ENCODE peak calls at places on chromosome 3, in six cellular contexts. F is psoas muscle, U is GM06990, C is IMR-90, T is heart right ventricle, Q is AG04450. D is an unnamed sample.

GRCh38 chr3:171172070-171172469 is 145.6 kb upstream of the SLC2A2 start:
- DNase-seq in F (no peak), Q (no peak), T (no peak), U (no peak), C (no peak), D (no peak)

GRCh38 chr3:168051579-168052183 is 44.0 kb downstream of the GOLIM4 start:
- DNase-seq in Q (no peak), T (no peak), C (peak), F (no peak), U (peak), D (peak)

GRCh38 chr3:16362781-16363180 is 97.8 kb downstream of the OXNAD1 start:
- DNase-seq in C (peak), U (no peak), T (no peak), Q (no peak), F (no peak), D (no peak)

GRCh38 chr3:114525278-114525677 is 231.4 kb downstream of the TIGIT start:
- DNase-seq in Q (no peak), F (no peak), T (no peak), C (peak), U (no peak), D (no peak)

GRCh38 chr3:113697192-113698090 is 999 bp upstream of the USF3 start:
- DNase-seq in F (no peak), Q (no peak), C (peak), T (no peak), U (peak), D (no peak)

GRCh38 chr3:151107701-151108100 is 22.2 kb downstream of the MED12L start:
- DNase-seq in F (no peak), C (no peak), U (no peak), T (no peak), Q (no peak), D (no peak)

GRCh38 chr3:158918008-158918407 is 116.2 kb downstream of the MFSD1 start:
- DNase-seq in U (no peak), T (no peak), Q (no peak), C (peak), F (no peak), D (peak)

GRCh38 chr3:172226831-172227230 is 187.5 kb downstream of the FNDC3B start:
- DNase-seq in C (no peak), U (no peak), T (no peak), F (no peak), Q (no peak), D (no peak)

GRCh38 chr3:62577153-62577552 is 203.8 kb upstream of the FEZF2 start:
- DNase-seq in F (no peak), T (no peak), Q (no peak), U (no peak), C (no peak), D (no peak)

GRCh38 chr3:175270199-175270837 is 411.2 kb downstream of the NAALADL2 start:
- DNase-seq in Q (no peak), F (no peak), C (peak), U (no peak), T (no peak), D (no peak)

GRCh38 chr3:35393916-35394315 is 245.4 kb upstream of the ARPP21 start:
- DNase-seq in Q (no peak), U (no peak), C (no peak), F (no peak), T (no peak), D (peak)

GRCh38 chr3:67647390-67647878 is 7.0 kb downstream of the SUCLG2 start:
- DNase-seq in T (no peak), C (peak), Q (peak), F (peak), U (no peak), D (peak)

GRCh38 chr3:49638445-49638844 is 35.7 kb upstream of the APEH start:
- DNase-seq in T (no peak), U (no peak), F (no peak), C (peak), Q (no peak), D (no peak)

GRCh38 chr3:117285721-117286120 is 576.1 kb downstream of the TUSC7 start:
- DNase-seq in Q (no peak), U (no peak), T (no peak), F (no peak), C (no peak), D (no peak)

GRCh38 chr3:50246517-50246954 is 10.5 kb downstream of the GNAI2 start:
- DNase-seq in U (no peak), C (peak), Q (no peak), F (peak), T (peak), D (peak)

GRCh38 chr3:112685435-112685834 is 44.5 kb upstream of the CCDC80 start:
- DNase-seq in Q (peak), T (no peak), F (no peak), U (no peak), C (peak), D (peak)

GRCh38 chr3:112304611-112305010 is 10.6 kb upstream of the SLC9C1 start:
- DNase-seq in C (peak), U (no peak), T (no peak), Q (no peak), F (no peak), D (no peak)

GRCh38 chr3:115930168-115930567 is 306.9 kb downstream of the GAP43 start:
- DNase-seq in U (no peak), F (no peak), C (no peak), T (no peak), Q (no peak), D (no peak)

GRCh38 chr3:52433328-52434060 is 11.4 kb downstream of the SEMA3G start:
- DNase-seq in C (no peak), T (no peak), Q (no peak), U (no peak), F (no peak), D (no peak)

GRCh38 chr3:124269619-124270018 is 277.7 kb upstream of the ROPN1 start:
- DNase-seq in F (no peak), U (no peak), Q (no peak), T (no peak), C (no peak), D (no peak)

GRCh38 chr3:46861293-46861995 is 1.8 kb downstream of the MYL3 start:
- DNase-seq in F (peak), Q (no peak), U (no peak), T (peak), C (no peak), D (no peak)

GRCh38 chr3:168213920-168214319 is 118.2 kb upstream of the GOLIM4 start:
- DNase-seq in C (no peak), F (no peak), U (peak), T (no peak), Q (no peak), D (no peak)

GRCh38 chr3:156751461-156752025 is 74.6 kb upstream of the LEKR1 start:
- DNase-seq in F (peak), T (peak), U (no peak), C (peak), Q (peak), D (peak)

GRCh38 chr3:124297062-124297980 is 305.4 kb upstream of the ROPN1 start:
- DNase-seq in F (no peak), T (no peak), C (no peak), U (no peak), Q (no peak), D (no peak)

GRCh38 chr3:123641084-123641462 is 56.2 kb upstream of the HACD2 start:
- DNase-seq in T (no peak), F (no peak), C (no peak), U (no peak), Q (no peak), D (no peak)

GRCh38 chr3:53531749-53532148 is 37.3 kb downstream of the CACNA1D start:
- DNase-seq in Q (no peak), T (no peak), C (no peak), U (no peak), F (no peak), D (no peak)

GRCh38 chr3:56684029-56684428 is 964 bp upstream of the TASOR start:
- DNase-seq in U (no peak), F (no peak), C (no peak), Q (no peak), T (no peak), D (no peak)

GRCh38 chr3:194328080-194328571 is 23.0 kb downstream of the CPN2 start:
- DNase-seq in U (peak), F (no peak), T (no peak), Q (no peak), C (peak), D (peak)

GRCh38 chr3:178334239-178334638 is 202.0 kb upstream of the KCNMB2 start:
- DNase-seq in T (no peak), U (no peak), C (no peak), F (no peak), Q (no peak), D (no peak)

GRCh38 chr3:118818386-118818785 is 216.3 kb downstream of the IGSF11 start:
- DNase-seq in C (peak), U (no peak), F (no peak), T (no peak), Q (peak), D (peak)

GRCh38 chr3:178381971-178382370 is 154.3 kb upstream of the KCNMB2 start:
- DNase-seq in C (peak), T (no peak), U (no peak), Q (no peak), F (no peak), D (no peak)

GRCh38 chr3:66220602-66221377 is at the start of gene SLC25A26:
- DNase-seq in T (peak), U (peak), F (peak), C (peak), Q (peak), D (peak)

GRCh38 chr3:66215106-66215505 is 5.7 kb upstream of the SLC25A26 start:
- DNase-seq in F (no peak), C (no peak), T (no peak), U (no peak), Q (no peak), D (no peak)

GRCh38 chr3:66224220-66224619 is 3.4 kb downstream of the SLC25A26 start:
- DNase-seq in C (no peak), T (no peak), U (no peak), Q (no peak), F (no peak), D (no peak)

DNA sequence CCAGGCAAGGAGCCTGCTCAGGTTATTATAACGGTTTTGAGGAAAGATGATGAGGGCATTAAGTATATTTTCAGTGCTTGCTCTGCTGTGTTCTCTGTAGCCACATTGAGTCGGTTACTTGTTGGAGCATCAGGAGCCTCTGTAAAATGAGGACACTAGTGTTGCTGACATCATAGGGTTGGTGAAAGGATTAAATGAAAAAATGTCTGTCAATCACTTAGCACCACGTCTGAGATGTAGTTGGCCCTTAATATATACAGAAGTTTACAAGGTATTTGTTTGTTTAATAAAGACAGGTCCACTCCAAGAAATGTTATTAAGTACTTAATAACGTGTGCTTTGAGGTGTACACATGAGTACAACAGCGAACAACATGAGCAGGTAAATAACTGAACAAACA is 735 bp upstream of the SLC25A26 start:
- DNase-seq in T (no peak), F (no peak), Q (no peak), C (no peak), U (no peak), D (no peak)
- H3K4me3 ChIP-seq in T (peak), F (peak), Q (peak), C (no peak), U (peak), D (peak)

GRCh38 chr3:44416031-44417030 is 61.1 kb downstream of the ZNF445 start:
- DNase-seq in C (no peak), F (no peak), Q (no peak), T (no peak), U (no peak), D (no peak)
- H3K4me3 ChIP-seq in C (no peak), F (no peak), Q (no peak), T (no peak), U (no peak), D (no peak)

DNA sequence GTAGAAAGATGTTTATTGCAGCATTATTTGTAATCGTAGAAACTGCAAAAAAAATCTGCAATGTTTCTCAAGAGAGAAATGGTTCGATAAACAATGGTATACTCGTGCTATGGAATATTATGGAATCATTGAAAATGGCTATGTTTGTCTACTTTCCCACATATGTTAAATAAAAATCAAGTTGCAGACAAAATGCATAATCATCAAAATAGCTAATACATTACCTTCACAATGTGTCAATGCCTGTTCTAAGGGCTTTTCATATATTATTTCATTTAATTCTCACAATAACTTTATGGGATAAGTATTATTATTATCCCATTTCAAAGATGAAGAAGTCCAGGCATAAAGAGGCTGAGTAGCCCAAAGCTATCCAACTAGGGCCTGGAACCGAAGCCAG is 2.2 kb upstream of the EIF2B5 start:
- DNase-seq in T (no peak), F (no peak), Q (no peak), C (no peak), U (no peak), D (no peak)
- H3K4me3 ChIP-seq in T (no peak), F (no peak), Q (no peak), C (no peak), U (no peak), D (no peak)

GRCh38 chr3:134369861-134370596 is 4.2 kb downstream of the AMOTL2 start:
- DNase-seq in U (no peak), Q (no peak), C (no peak), F (no peak), T (no peak), D (no peak)

GRCh38 chr3:134369231-134369741 is 5.0 kb downstream of the AMOTL2 start:
- DNase-seq in Q (no peak), F (no peak), T (no peak), C (peak), U (no peak), D (no peak)

GRCh38 chr3:134367869-134368750 is 6.1 kb downstream of the AMOTL2 start:
- DNase-seq in T (no peak), U (no peak), Q (no peak), F (no peak), C (no peak), D (no peak)

GRCh38 chr3:134367412-134367811 is 6.8 kb downstream of the AMOTL2 start:
- DNase-seq in C (no peak), T (no peak), F (no peak), Q (no peak), U (no peak), D (no peak)

DNA sequence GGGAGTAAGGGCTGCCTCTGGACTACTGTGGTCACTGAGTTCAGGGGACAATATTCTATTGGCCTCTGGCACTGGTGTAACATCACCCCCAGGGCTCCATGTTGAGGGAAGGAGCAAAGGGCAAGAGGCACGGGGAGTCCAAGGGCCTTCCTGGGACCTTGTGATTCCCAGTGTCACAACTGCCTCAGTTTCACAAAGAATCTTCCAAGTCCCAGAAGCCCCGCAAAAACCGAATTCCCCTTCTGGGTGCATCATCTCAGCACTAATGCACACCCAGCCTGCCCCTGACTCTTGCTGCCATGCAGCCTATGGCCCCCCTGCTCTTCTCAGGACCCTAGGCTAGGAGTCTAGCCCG is 5.5 kb downstream of the AMOTL2 start:
- DNase-seq in Q (no peak), F (no peak), C (no peak), T (no peak), U (no peak), D (no peak)
- H3K4me3 ChIP-seq in Q (peak), F (peak), C (no peak), T (no peak), U (no peak), D (no peak)

GRCh38 chr3:141366285-141367037 is 1.8 kb upstream of the ZBTB38 start:
- DNase-seq in Q (peak), C (peak), U (no peak), F (peak), T (no peak), D (peak)

GRCh38 chr3:141362736-141363135 is 5.6 kb upstream of the ZBTB38 start:
- DNase-seq in T (no peak), C (no peak), Q (no peak), F (no peak), U (no peak), D (no peak)

GRCh38 chr3:141365206-141365605 is 3.1 kb upstream of the ZBTB38 start:
- DNase-seq in T (no peak), Q (no peak), C (no peak), U (no peak), F (no peak), D (no peak)

GRCh38 chr3:141355242-141355641 is 13.1 kb upstream of the ZBTB38 start:
- DNase-seq in T (no peak), F (no peak), U (no peak), C (no peak), Q (no peak), D (no peak)

DNA sequence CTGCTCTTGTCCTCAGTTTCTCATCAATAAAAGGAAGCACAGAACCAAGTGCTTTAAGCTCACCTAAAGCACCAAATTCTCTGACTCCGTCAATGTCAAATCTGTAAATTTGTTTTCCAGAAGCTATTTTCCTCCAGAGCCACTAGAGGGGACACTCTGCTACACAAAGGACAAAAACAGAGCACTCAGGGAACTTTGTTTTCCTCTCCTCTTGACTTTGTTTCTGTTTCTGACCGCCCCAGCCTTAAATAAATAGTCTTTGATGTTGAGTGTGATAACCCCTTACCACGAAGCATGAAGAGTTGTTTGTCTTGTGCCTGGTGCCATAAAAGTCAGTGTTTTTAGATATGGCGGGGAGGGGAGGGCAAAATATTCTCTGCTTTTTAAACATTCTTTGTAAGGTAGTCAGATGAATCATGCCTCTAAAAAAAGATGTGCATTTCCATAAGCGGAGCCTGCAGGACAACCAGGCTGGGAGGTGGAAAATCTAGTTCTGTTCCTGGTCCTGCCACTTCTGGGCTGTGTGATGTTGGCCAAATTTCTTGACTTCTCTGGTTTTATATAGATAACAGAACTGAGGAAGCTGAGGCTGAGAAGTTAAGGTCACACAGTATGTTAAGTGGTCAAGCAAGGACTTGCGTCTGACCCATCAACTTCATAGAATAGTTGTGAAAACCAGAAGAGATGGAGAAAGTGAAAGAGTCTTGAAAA is 7.3 kb upstream of the ZBTB38 start:
- DNase-seq in T (no peak), C (peak), Q (no peak), U (peak), F (no peak), D (no peak)
- H3K4me3 ChIP-seq in T (peak), C (peak), Q (no peak), U (peak), F (peak), D (peak)

GRCh38 chr3:30609930-30610701 is 3.7 kb downstream of the TGFBR2 start:
- DNase-seq in T (no peak), Q (no peak), C (no peak), F (no peak), U (no peak), D (no peak)

GRCh38 chr3:30611613-30612421 is 5.4 kb downstream of the TGFBR2 start:
- DNase-seq in U (no peak), Q (no peak), F (no peak), T (no peak), C (peak), D (no peak)

GRCh38 chr3:30613135-30613825 is 6.9 kb downstream of the TGFBR2 start:
- DNase-seq in C (no peak), T (no peak), Q (no peak), U (no peak), F (no peak), D (no peak)

GRCh38 chr3:30612422-30613134 is 6.2 kb downstream of the TGFBR2 start:
- DNase-seq in C (no peak), F (no peak), T (no peak), U (no peak), Q (no peak), D (no peak)

GRCh38 chr3:30610702-30611410 is 4.5 kb downstream of the TGFBR2 start:
- DNase-seq in U (no peak), T (no peak), Q (no peak), C (no peak), F (no peak), D (no peak)
- H3K4me3 ChIP-seq in U (no peak), T (peak), Q (no peak), C (no peak), F (peak), D (peak)

GRCh38 chr3:32818431-32819085 is 761 bp downstream of the TRIM71 start:
- DNase-seq in T (no peak), C (no peak), Q (no peak), U (peak), F (no peak), D (no peak)
- H3K4me3 ChIP-seq in T (peak), C (no peak), Q (no peak), U (no peak), F (peak), D (no peak)